ENCODE peak calls at places on chromosome 17, in seven cellular contexts. D is fibroblast of lung; C is tibial artery; M is CD4-positive, alpha-beta T cell; U is cardiac muscle cell; K is CD4-positive, alpha-beta memory T cell; W is prostate gland. E is an unnamed sample.

GRCh38 chr17:8004899-8005298 is 2.5 kb downstream of the GUCY2D start:
- DNase-seq in C (no peak), D (peak; percentile 59), M (no peak), K (no peak), W (no peak), U (peak; percentile 88), E (no peak)

GRCh38 chr17:48543854-48544355 is 1.0 kb downstream of the HOXB2 start:
- DNase-seq in W (no peak), D (no peak), M (no peak), C (no peak), U (peak; percentile 52), K (peak; percentile 25), E (no peak)

GRCh38 chr17:27466748-27467375 is 10.6 kb downstream of the KSR1 start:
- DNase-seq in K (no peak), C (no peak), D (no peak), W (no peak), M (no peak), U (no peak), E (no peak)

GRCh38 chr17:9878791-9879525 is 26.1 kb downstream of the RCVRN start:
- DNase-seq in W (no peak), C (no peak), K (no peak), D (peak; percentile 35), M (no peak), U (peak; percentile 54), E (no peak)

GRCh38 chr17:50459081-50459676 is 9.5 kb downstream of the CHAD start:
- DNase-seq in C (no peak), D (peak; percentile 12), U (peak; percentile 44), W (peak; percentile 83), K (no peak), M (no peak), E (peak; percentile 63)

GRCh38 chr17:37261286-37261685 is 114.5 kb upstream of the C17orf78 start:
- DNase-seq in W (no peak), M (no peak), D (no peak), K (no peak), U (peak; percentile 50), C (no peak), E (no peak)

GRCh38 chr17:56184650-56185049 is 31.4 kb downstream of the ANKFN1 start:
- DNase-seq in W (no peak), D (peak; percentile 12), M (no peak), U (no peak), K (no peak), C (no peak), E (no peak)

GRCh38 chr17:31510273-31511175 is 119.0 kb downstream of the RAB11FIP4 start:
- DNase-seq in W (no peak), D (no peak), C (no peak), U (no peak), K (no peak), M (no peak), E (no peak)

GRCh38 chr17:44780161-44780560 is 21.4 kb downstream of the ADAM11 start:
- DNase-seq in U (no peak), K (no peak), D (no peak), W (no peak), C (no peak), M (no peak), E (no peak)

GRCh38 chr17:50550661-50551432 is 3.9 kb downstream of the SPATA20 start:
- DNase-seq in M (no peak), U (peak; percentile 94), C (peak; percentile 84), K (no peak), D (peak; percentile 91), W (peak; percentile 72), E (peak; percentile 94)

GRCh38 chr17:6995500-6996255 is at the start of gene ALOX12:
- DNase-seq in D (no peak), C (no peak), W (peak; percentile 45), M (no peak), U (peak; percentile 32), K (no peak), E (no peak)

GRCh38 chr17:78031435-78031834 is 72.9 kb downstream of the TNRC6C start:
- DNase-seq in D (no peak), U (no peak), C (no peak), K (no peak), M (no peak), W (no peak), E (no peak)
- H3K27ac ChIP-seq in D (no peak overlapping the region), U (no peak overlapping the region), C (no peak overlapping the region), K (no peak overlapping the region), M (no peak overlapping the region), W (no peak overlapping the region), E (no peak overlapping the region)

GRCh38 chr17:79926002-79926307 is 86.7 kb upstream of the CBX4 start:
- DNase-seq in K (no peak), M (no peak), U (no peak), W (no peak), C (no peak), D (no peak), E (no peak)
- H3K27ac ChIP-seq in K (no peak overlapping the region), M (no peak overlapping the region), U (no peak overlapping the region), W (no peak overlapping the region), C (no peak overlapping the region), D (no peak overlapping the region), E (peak overlapping the region; percentile 98)

GRCh38 chr17:29617481-29618271 is 5.0 kb downstream of the CORO6 start:
- DNase-seq in K (peak; percentile 87), W (peak; percentile 64), D (peak; percentile 59), C (no peak), U (peak; percentile 78), M (peak; percentile 81), E (peak; percentile 83)
- H3K27ac ChIP-seq in K (peak overlapping the region; percentile 43), W (no peak overlapping the region), D (no peak overlapping the region), C (peak overlapping the region; percentile 15), U (peak overlapping the region; percentile 13), M (peak overlapping the region; percentile 49), E (no peak overlapping the region)

GRCh38 chr17:75524269-75524970 is 1.1 kb upstream of the LLGL2 start:
- DNase-seq in D (no peak), C (no peak), K (no peak), W (no peak), U (no peak), M (no peak), E (no peak)
- H3K27ac ChIP-seq in D (no peak overlapping the region), C (peak overlapping the region; percentile 70), K (peak overlapping the region; percentile 56), W (peak overlapping the region; percentile 85), U (no peak overlapping the region), M (no peak overlapping the region), E (peak overlapping the region; percentile 97)

DNA sequence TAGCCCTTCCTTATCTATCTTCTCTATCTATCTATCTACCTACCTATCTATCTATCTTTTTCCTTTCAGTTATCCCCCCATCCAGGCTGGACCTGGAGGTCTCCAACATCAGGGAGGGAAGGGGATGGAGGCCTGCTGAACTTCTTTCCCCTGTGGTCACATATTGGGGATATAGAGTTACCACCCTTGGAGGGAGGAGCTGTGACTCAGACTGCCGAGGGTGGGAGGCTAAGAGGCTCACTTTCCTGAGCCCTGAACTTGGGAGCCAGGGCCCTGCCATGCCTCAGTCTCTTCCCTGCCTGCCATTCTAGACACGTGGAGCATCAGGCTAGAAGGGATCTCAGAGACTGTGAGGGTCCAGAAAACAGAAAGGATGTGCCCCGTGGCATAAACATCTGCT is 8.4 kb downstream of the LRRC3C start:
- DNase-seq in M (no peak), K (no peak), C (no peak), D (no peak), U (no peak), W (no peak), E (no peak)
- H3K27ac ChIP-seq in M (no peak overlapping the region), K (no peak overlapping the region), C (no peak overlapping the region), D (no peak overlapping the region), U (no peak overlapping the region), W (no peak overlapping the region), E (no peak overlapping the region)

GRCh38 chr17:1551741-1552140 is 10.9 kb downstream of the PITPNA start:
- DNase-seq in K (no peak), D (no peak), U (no peak), M (no peak), W (no peak), C (no peak), E (no peak)

GRCh38 chr17:1552911-1553310 is 9.7 kb downstream of the PITPNA start:
- DNase-seq in W (no peak), M (no peak), D (no peak), U (no peak), C (no peak), K (no peak), E (no peak)

GRCh38 chr17:1554751-1555617 is 7.6 kb downstream of the PITPNA start:
- DNase-seq in K (no peak), U (no peak), M (no peak), W (no peak), D (no peak), C (no peak), E (no peak)

GRCh38 chr17:1555618-1556471 is 6.7 kb downstream of the PITPNA start:
- DNase-seq in M (no peak), D (no peak), U (no peak), C (no peak), K (no peak), W (no peak), E (no peak)

DNA sequence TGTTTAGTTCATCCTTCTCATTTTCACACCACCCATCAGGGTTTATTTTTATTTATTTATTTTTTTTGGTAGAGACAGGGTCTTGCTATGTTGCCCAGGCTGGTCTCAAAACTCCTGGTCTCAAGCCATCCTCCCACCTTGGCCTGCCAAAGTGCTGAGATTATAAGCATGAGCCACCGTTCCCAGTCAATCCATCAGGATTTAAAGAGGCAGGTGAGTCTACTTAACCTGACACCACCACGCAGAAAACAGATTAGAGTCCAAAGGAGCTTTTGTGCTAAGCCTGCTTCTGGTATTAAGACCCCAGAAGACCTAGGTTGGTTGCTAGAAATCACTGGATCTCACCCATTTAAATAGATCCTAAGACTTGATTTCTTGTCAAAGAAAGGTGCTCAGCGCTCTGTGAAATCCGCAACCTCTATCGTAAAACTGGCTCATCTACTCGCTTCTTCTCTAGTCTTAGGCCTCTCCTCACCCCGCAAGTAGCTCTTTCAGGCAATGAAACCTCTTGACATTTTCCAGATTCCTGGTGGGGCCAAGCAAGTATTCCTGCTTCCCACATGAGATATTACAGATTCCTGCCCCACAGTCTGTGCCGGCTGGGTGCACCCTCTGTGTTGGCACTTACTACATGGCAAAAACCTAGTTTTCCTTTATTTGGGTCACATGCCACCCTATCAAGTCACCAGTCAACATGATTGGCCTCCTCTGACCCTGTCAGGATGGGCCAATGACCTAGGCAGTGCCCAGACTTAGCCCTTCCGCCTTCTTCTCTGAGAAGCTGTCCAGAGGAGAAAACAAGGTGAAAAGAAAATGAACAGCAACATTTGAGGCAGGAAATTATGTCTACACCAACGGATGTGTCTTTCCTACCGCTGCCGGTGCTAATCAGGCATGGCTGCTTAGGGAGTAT is 9.0 kb downstream of the PITPNA start:
- DNase-seq in M (no peak), C (no peak), K (no peak), D (no peak), U (no peak), W (no peak), E (no peak)
- H3K27ac ChIP-seq in M (no peak overlapping the region), C (no peak overlapping the region), K (no peak overlapping the region), D (no peak overlapping the region), U (peak overlapping the region; percentile 98), W (no peak overlapping the region), E (peak overlapping the region; percentile 46)

GRCh38 chr17:15892244-15892643 is 52.7 kb upstream of the ADORA2B start:
- DNase-seq in M (no peak), U (no peak), W (no peak), K (no peak), D (no peak), C (no peak), E (no peak)
- H3K27ac ChIP-seq in M (no peak overlapping the region), U (no peak overlapping the region), W (peak overlapping the region; percentile 47), K (no peak overlapping the region), D (no peak overlapping the region), C (no peak overlapping the region), E (no peak overlapping the region)

DNA sequence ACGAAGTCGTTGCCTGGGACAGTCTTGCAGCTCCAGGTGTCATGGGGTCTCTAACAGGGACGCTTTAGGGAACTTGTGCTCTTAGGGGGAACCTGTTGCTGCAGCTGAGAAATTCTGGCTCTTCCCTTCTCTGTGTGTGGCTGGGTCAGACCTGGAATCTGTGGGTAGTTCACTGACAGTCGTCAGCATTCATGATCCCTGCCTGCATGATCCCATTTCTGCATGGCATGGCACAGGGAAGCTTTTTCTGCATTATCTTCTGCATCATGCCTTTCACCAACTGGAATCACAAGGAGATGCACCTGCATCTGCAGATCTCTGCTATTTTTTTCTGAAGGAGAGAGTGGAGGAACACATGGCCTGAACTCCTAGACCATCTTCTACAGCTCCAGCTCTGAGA is 85.6 kb downstream of the SOX9 start:
- DNase-seq in K (no peak), W (no peak), D (no peak), M (no peak), U (no peak), C (no peak), E (no peak)
- H3K27ac ChIP-seq in K (no peak overlapping the region), W (no peak overlapping the region), D (no peak overlapping the region), M (no peak overlapping the region), U (no peak overlapping the region), C (no peak overlapping the region), E (no peak overlapping the region)

E was measured in hepatocyte.